ENCODE peak calls at places on chromosomes 13 and 19, in nine cellular contexts. E, O, P, C, F, N, B, Q and M are unnamed samples.

GRCh38 chr13:113120300-113121182 is 2.1 kb upstream of the F10 start:
- DNase-seq in O (no peak), B (no peak), E (no peak), P (no peak), C (no peak), F (no peak), Q (no peak), N (no peak), M (no peak)

GRCh38 chr19:47865166-47865565 is 6.1 kb downstream of the TPRX2 start:
- DNase-seq in P (no peak), O (no peak), C (no peak), F (no peak), N (no peak), E (no peak), Q (no peak), B (no peak), M (no peak)

GRCh38 chr13:45325806-45326205 is 15.2 kb downstream of the TPT1 start:
- DNase-seq in E (peak; percentile 97), O (peak; percentile 92), P (peak; percentile 82), F (no peak), C (peak; percentile 88), B (peak; percentile 80), Q (no peak), N (peak; percentile 67), M (peak; percentile 38)

GRCh38 chr13:52061587-52061986 is 37.1 kb downstream of the UTP14C start:
- DNase-seq in Q (no peak), F (no peak), E (no peak), O (peak; percentile 15), N (peak; percentile 13), B (no peak), C (no peak), P (peak; percentile 35), M (no peak)

GRCh38 chr13:75345191-75345590 is 136.8 kb downstream of the TBC1D4 start:
- DNase-seq in B (no peak), C (no peak), N (no peak), O (peak; percentile 15), Q (no peak), P (peak; percentile 42), E (peak; percentile 57), F (no peak), M (no peak)

GRCh38 chr13:92900455-92900854 is 326.2 kb upstream of the GPC6 start:
- DNase-seq in N (no peak), E (no peak), F (no peak), P (peak; percentile 1), O (no peak), C (no peak), Q (no peak), B (no peak), M (no peak)

GRCh38 chr19:39710333-39710890 is 6.1 kb downstream of the LGALS14 start:
- DNase-seq in B (no peak), C (no peak), P (no peak), E (no peak), F (no peak), Q (no peak), N (no peak), O (no peak), M (no peak)

GRCh38 chr19:53579518-53579917 is 41.6 kb downstream of the ZNF331 start:
- DNase-seq in O (no peak), B (no peak), F (no peak), C (no peak), Q (no peak), N (no peak), P (no peak), E (no peak), M (no peak)

DNA sequence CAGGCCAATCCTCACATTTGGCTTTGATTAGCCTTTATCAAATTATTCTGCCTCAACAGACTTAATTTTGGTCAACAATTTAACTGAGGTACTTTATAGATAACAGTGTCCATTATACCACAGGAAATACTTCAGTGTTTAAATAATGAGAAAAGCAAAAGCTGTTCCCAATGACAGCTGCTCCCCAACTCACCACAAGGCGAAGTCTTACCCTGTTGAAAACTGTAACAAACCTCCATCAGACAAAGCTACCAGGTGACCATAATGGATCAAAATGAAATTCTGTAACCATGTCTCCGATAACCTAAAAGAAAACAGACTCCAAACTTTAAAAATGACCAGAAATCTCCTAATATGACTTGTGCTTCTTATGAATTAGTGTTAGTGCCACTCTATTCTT is 50.3 kb downstream of the ZNF44 start:
- DNase-seq in B (no peak), P (no peak), F (no peak), O (peak; percentile 3), Q (no peak), N (no peak), E (no peak), C (no peak), M (no peak)
- TF ChIP-seq CTCF in B (no peak), P (no peak), F (no peak), O (peak; percentile 35), Q (no peak), N (no peak), E (no peak), C (no peak), M (peak; percentile 43)

GRCh38 chr19:29704562-29705558 is 10.2 kb downstream of the C19orf12 start:
- DNase-seq in E (no peak), F (no peak), Q (no peak), P (no peak), B (no peak), N (no peak), O (no peak), C (no peak), M (no peak)

GRCh38 chr19:29706635-29707034 is 8.4 kb downstream of the C19orf12 start:
- DNase-seq in O (no peak), F (no peak), C (no peak), Q (no peak), E (no peak), B (no peak), P (no peak), N (no peak), M (no peak)

GRCh38 chr19:29708553-29709439 is 6.3 kb downstream of the C19orf12 start:
- DNase-seq in F (no peak), E (no peak), P (peak; percentile 33), O (no peak), Q (no peak), N (no peak), C (no peak), B (peak; percentile 80), M (no peak)

GRCh38 chr19:29702958-29703320 is 12.1 kb downstream of the C19orf12 start:
- DNase-seq in F (no peak), B (no peak), N (no peak), E (no peak), P (no peak), Q (no peak), O (no peak), C (no peak), M (no peak)

DNA sequence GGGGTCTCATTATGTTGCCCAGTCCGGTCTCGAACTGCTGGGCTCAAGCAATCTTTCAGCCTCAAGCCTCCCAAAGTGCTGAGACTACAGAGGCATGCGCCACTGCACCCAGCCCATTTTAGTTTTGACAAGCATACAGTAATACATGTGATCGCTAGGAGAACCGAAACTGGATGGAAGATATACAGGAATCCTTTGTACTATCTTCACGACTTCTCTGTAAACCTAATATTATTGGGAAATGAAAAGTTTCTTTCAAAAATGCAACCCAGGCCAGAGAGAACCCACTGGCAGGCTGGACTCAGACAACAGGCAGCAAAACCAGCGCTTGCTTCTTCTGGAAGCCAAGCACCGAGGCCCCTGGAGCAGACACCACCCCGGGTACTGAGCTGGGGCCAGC is 9.4 kb downstream of the C19orf12 start:
- DNase-seq in O (no peak), N (no peak), E (no peak), P (no peak), Q (no peak), F (no peak), B (no peak), C (no peak), M (no peak)
- TF ChIP-seq CTCF in O (no peak), N (no peak), E (no peak), P (no peak), Q (no peak), F (no peak), B (no peak), C (no peak), M (no peak)

DNA sequence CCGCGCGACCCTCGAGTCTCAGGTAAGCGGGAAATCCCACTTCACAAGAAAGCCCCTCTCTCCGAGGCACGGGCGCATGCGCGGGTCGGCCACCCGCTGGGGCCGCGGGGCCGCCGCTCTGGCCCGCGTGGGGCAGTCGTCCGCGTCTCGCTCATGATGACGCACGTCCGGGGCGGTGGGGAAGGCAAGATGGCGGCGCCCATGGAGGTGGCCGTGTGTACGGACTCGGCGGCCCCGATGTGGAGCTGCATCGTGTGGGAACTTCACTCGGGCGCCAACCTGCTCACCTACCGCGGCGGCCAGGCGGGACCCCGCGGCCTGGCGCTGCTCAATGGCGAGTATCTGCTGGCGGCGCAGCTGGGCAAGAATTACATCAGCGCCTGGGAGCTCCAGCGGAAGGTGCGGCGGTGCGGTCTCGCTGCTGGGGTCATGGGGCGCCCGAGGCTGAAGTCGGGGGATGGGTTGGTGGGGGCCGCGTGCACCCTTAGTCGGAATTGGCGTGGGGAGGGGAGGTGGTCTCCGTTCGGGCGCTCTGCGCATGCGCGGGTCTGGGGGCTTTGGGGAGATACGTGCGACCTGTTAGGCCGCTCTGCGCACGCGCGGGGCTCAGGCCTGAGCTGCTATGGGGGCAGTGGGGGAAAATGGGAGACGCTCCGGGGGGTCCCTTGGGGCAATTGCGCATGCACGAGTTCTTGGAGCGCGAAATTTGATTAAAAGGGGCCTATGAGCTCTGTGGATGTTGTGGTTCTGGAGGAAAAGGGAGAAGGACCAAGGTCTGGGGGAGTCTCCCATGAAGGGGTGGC is at the start of gene WDR18:
- DNase-seq in O (peak; percentile 89), F (peak; percentile 94), C (peak; percentile 83), Q (peak; percentile 50), N (peak; percentile 97), B (peak; percentile 97), E (peak; percentile 81), P (peak; percentile 79), M (peak; percentile 95)
- TF ChIP-seq CTCF in O (no peak), F (peak; percentile 61), C (no peak), Q (no peak), N (no peak), B (no peak), E (peak; percentile 30), P (no peak), M (no peak)

GRCh38 chr19:5547881-5548280 is 19.9 kb downstream of the TINCR start:
- DNase-seq in C (peak; percentile 38), F (no peak), N (peak; percentile 36), Q (no peak), O (peak; percentile 63), P (peak; percentile 52), E (peak; percentile 51), B (no peak), M (peak; percentile 49)
- TF ChIP-seq CTCF in C (peak; percentile 60), F (no peak), N (peak; percentile 40), Q (peak; percentile 51), O (peak; percentile 76), P (peak; percentile 73), E (peak; percentile 68), B (peak; percentile 27), M (peak; percentile 82)

GRCh38 chr13:97512732-97513131 is 78.8 kb downstream of the RAP2A start:
- DNase-seq in N (no peak), Q (no peak), C (no peak), P (no peak), F (no peak), O (no peak), B (no peak), E (no peak), M (peak; percentile 17)

GRCh38 chr13:97515643-97516042 is 81.7 kb downstream of the RAP2A start:
- DNase-seq in N (no peak), Q (no peak), B (no peak), O (no peak), E (no peak), C (no peak), F (no peak), P (no peak), M (no peak)
- TF ChIP-seq CTCF in N (no peak), Q (no peak), B (no peak), O (no peak), E (no peak), C (no peak), F (no peak), P (no peak), M (no peak)

GRCh38 chr13:23375007-23375971 is 58.2 kb downstream of the SACS start:
- DNase-seq in N (peak; percentile 96), P (peak; percentile 92), E (peak; percentile 92), Q (peak; percentile 47), O (peak; percentile 93), F (peak; percentile 98), C (peak; percentile 94), B (peak; percentile 98), M (peak; percentile 99)
- TF ChIP-seq CTCF in N (peak; percentile 22), P (no peak), E (peak; percentile 19), Q (peak; percentile 15), O (no peak), F (no peak), C (peak; percentile 4), B (peak; percentile 39), M (no peak)